ENCODE peak calls at places on chromosomes 11 and 22, in ten cellular contexts. One of them, this sample, is unnamed.
A peak's percentile ranks its signal among the peaks of the same experiment; 100 is the strongest.

GRCh38 chr11:126716456-126717083 is 284.0 kb downstream of the KIRREL3 start:
- DNase-seq in breast epithelium: no peak
- DNase-seq in retinal pigment epithelial cell: no peak
- DNase-seq in CD8-positive, alpha-beta T cell: no peak
- DNase-seq in GM12878: no peak
- DNase-seq in tibial artery: no peak
- DNase-seq in fibroblast of lung: peak; percentile 13
- DNase-seq in psoas muscle: no peak
- DNase-seq in spleen: no peak
- DNase-seq in suprapubic skin: no peak
- DNase-seq in this sample: no peak

GRCh38 chr11:77677138-77677537 is 39.5 kb upstream of the CLNS1A start:
- DNase-seq in breast epithelium: no peak
- DNase-seq in retinal pigment epithelial cell: no peak
- DNase-seq in CD8-positive, alpha-beta T cell: no peak
- DNase-seq in GM12878: no peak
- DNase-seq in tibial artery: no peak
- DNase-seq in fibroblast of lung: no peak
- DNase-seq in psoas muscle: no peak
- DNase-seq in spleen: no peak
- DNase-seq in suprapubic skin: no peak
- DNase-seq in this sample: no peak

GRCh38 chr22:47178339-47178738 is 415.9 kb downstream of the TBC1D22A start:
- DNase-seq in breast epithelium: no peak
- DNase-seq in retinal pigment epithelial cell: no peak
- DNase-seq in CD8-positive, alpha-beta T cell: no peak
- DNase-seq in GM12878: no peak
- DNase-seq in tibial artery: no peak
- DNase-seq in fibroblast of lung: no peak
- DNase-seq in psoas muscle: no peak
- DNase-seq in spleen: peak; percentile 16
- DNase-seq in suprapubic skin: peak; percentile 11
- DNase-seq in this sample: no peak

GRCh38 chr11:83047515-83048225 is 24.0 kb downstream of the RAB30 start:
- DNase-seq in breast epithelium: no peak
- DNase-seq in retinal pigment epithelial cell: no peak
- DNase-seq in CD8-positive, alpha-beta T cell: no peak
- DNase-seq in GM12878: no peak
- DNase-seq in tibial artery: no peak
- DNase-seq in fibroblast of lung: peak; percentile 40
- DNase-seq in psoas muscle: no peak
- DNase-seq in spleen: no peak
- DNase-seq in suprapubic skin: no peak
- DNase-seq in this sample: no peak

GRCh38 chr11:95392644-95393043 is 161.6 kb upstream of the SESN3 start:
- DNase-seq in breast epithelium: no peak
- DNase-seq in retinal pigment epithelial cell: no peak
- DNase-seq in CD8-positive, alpha-beta T cell: no peak
- DNase-seq in GM12878: no peak
- DNase-seq in tibial artery: no peak
- DNase-seq in fibroblast of lung: no peak
- DNase-seq in psoas muscle: no peak
- DNase-seq in spleen: no peak
- DNase-seq in suprapubic skin: no peak
- DNase-seq in this sample: no peak

GRCh38 chr11:5232150-5232549 is 2.1 kb downstream of the HBD start:
- DNase-seq in breast epithelium: no peak
- DNase-seq in retinal pigment epithelial cell: no peak
- DNase-seq in CD8-positive, alpha-beta T cell: no peak
- DNase-seq in GM12878: no peak
- DNase-seq in tibial artery: no peak
- DNase-seq in fibroblast of lung: no peak
- DNase-seq in psoas muscle: no peak
- DNase-seq in spleen: no peak
- DNase-seq in suprapubic skin: no peak
- DNase-seq in this sample: no peak

GRCh38 chr11:11129118-11129517 is 223.9 kb downstream of the CSNK2A3 start:
- DNase-seq in breast epithelium: no peak
- DNase-seq in retinal pigment epithelial cell: no peak
- DNase-seq in CD8-positive, alpha-beta T cell: no peak
- DNase-seq in GM12878: no peak
- DNase-seq in tibial artery: no peak
- DNase-seq in fibroblast of lung: no peak
- DNase-seq in psoas muscle: no peak
- DNase-seq in spleen: no peak
- DNase-seq in suprapubic skin: no peak
- DNase-seq in this sample: no peak

GRCh38 chr11:8263109-8263768 is 439 bp downstream of the LMO1 start:
- DNase-seq in breast epithelium: peak; percentile 47
- DNase-seq in retinal pigment epithelial cell: no peak
- DNase-seq in CD8-positive, alpha-beta T cell: no peak
- DNase-seq in GM12878: no peak
- DNase-seq in tibial artery: peak; percentile 58
- DNase-seq in fibroblast of lung: peak; percentile 25
- DNase-seq in psoas muscle: no peak
- DNase-seq in spleen: peak; percentile 76
- DNase-seq in suprapubic skin: peak; percentile 58
- DNase-seq in this sample: no peak

GRCh38 chr11:64763804-64764611 is 4.2 kb upstream of the PYGM start:
- DNase-seq in breast epithelium: peak; percentile 37
- DNase-seq in retinal pigment epithelial cell: no peak
- DNase-seq in CD8-positive, alpha-beta T cell: peak; percentile 85
- DNase-seq in GM12878: no peak
- DNase-seq in tibial artery: peak; percentile 63
- DNase-seq in fibroblast of lung: no peak
- DNase-seq in psoas muscle: no peak
- DNase-seq in spleen: peak; percentile 88
- DNase-seq in suprapubic skin: no peak
- DNase-seq in this sample: no peak

GRCh38 chr11:110713469-110713776 is 1.2 kb upstream of the ARHGAP20 start:
- DNase-seq in breast epithelium: no peak
- DNase-seq in retinal pigment epithelial cell: no peak
- DNase-seq in CD8-positive, alpha-beta T cell: no peak
- DNase-seq in GM12878: no peak
- DNase-seq in tibial artery: no peak
- DNase-seq in fibroblast of lung: no peak
- DNase-seq in psoas muscle: no peak
- DNase-seq in spleen: no peak
- DNase-seq in suprapubic skin: no peak
- DNase-seq in this sample: no peak
- H3K4me3 ChIP-seq in breast epithelium: peak overlapping the region; percentile 62
- H3K4me3 ChIP-seq in retinal pigment epithelial cell: peak overlapping the region; percentile 58
- H3K4me3 ChIP-seq in CD8-positive, alpha-beta T cell: no peak overlapping the region
- H3K4me3 ChIP-seq in GM12878: no peak overlapping the region
- H3K4me3 ChIP-seq in tibial artery: peak overlapping the region; percentile 60
- H3K4me3 ChIP-seq in fibroblast of lung: no peak overlapping the region
- H3K4me3 ChIP-seq in psoas muscle: peak overlapping the region; percentile 85
- H3K4me3 ChIP-seq in spleen: peak overlapping the region; percentile 47
- H3K4me3 ChIP-seq in suprapubic skin: peak overlapping the region; percentile 78
- H3K4me3 ChIP-seq in this sample: no peak overlapping the region

DNA sequence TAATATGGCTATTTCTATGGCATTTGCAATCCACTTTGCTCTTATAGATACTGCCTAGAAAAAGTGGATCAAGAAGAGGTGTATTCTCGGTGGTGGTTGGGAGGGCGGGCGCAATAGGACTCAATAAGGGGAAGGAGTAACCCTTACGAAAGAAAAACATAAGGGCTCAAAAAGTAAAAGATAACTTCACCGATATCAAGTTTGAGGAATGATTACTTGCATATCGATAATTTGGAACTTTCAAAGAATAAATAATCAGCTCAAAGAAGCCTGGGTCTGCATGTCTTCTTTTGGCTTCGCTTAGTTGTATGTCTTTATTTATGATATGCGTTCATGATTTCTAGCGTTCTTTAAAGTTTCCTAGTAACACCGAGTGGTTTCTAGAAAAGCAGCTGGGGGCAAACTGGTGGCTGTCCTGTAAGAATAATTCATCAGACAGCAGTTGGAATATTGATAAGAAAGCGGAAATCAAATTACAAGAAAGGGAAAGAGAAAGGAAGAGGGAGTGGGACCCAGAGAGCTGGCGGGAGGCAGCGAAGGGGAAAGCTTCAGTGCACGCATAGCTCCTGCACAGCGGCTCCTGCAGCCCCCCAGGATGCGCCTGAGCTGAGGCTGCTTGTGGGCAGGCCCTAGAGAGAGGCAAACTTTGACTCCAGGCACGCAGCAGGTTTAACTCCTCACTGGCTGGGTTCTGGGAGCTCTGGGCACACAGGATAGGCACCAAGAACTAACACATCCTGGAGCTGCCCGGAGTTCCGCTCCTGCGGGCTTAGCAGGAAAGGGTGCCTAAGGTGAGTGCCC is 9.1 kb upstream of the FLI1 start:
- DNase-seq in breast epithelium: no peak
- DNase-seq in retinal pigment epithelial cell: no peak
- DNase-seq in CD8-positive, alpha-beta T cell: no peak
- DNase-seq in GM12878: no peak
- DNase-seq in tibial artery: no peak
- DNase-seq in fibroblast of lung: no peak
- DNase-seq in psoas muscle: no peak
- DNase-seq in spleen: peak; percentile 81
- DNase-seq in suprapubic skin: no peak
- DNase-seq in this sample: no peak
- H3K4me3 ChIP-seq in breast epithelium: no peak overlapping the region
- H3K4me3 ChIP-seq in retinal pigment epithelial cell: peak overlapping the region; percentile 6
- H3K4me3 ChIP-seq in CD8-positive, alpha-beta T cell: no peak overlapping the region
- H3K4me3 ChIP-seq in GM12878: peak overlapping the region; percentile 29
- H3K4me3 ChIP-seq in tibial artery: no peak overlapping the region
- H3K4me3 ChIP-seq in fibroblast of lung: no peak overlapping the region
- H3K4me3 ChIP-seq in psoas muscle: peak overlapping the region; percentile 30
- H3K4me3 ChIP-seq in spleen: peak overlapping the region; percentile 26
- H3K4me3 ChIP-seq in suprapubic skin: peak overlapping the region; percentile 28
- H3K4me3 ChIP-seq in this sample: no peak overlapping the region

DNA sequence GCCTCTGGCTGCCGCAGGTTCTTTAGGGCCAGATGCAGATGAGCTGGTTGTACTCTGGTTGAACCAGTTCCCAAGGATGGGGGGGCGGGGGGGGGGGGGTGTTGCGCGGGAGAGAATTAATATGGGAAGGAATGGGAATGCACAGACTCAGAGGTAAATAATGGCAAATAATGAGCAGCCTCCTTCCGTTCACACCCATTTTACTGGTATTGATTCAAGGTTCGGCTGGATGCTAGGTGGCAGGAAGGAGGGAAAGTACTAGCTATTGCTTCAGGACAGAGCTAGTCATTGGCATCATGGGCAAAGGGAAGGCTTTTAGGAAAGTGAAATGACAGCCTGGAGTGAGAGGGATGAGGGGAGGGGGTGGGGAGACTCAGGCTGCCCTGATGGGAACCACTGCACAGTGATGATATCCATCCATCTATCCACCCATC is at the start of gene VSTM5:
- DNase-seq in breast epithelium: no peak
- DNase-seq in retinal pigment epithelial cell: no peak
- DNase-seq in CD8-positive, alpha-beta T cell: no peak
- DNase-seq in GM12878: no peak
- DNase-seq in tibial artery: no peak
- DNase-seq in fibroblast of lung: no peak
- DNase-seq in psoas muscle: no peak
- DNase-seq in spleen: no peak
- DNase-seq in suprapubic skin: no peak
- DNase-seq in this sample: no peak
- H3K4me3 ChIP-seq in breast epithelium: peak within 1 kb of the TSS; percentile 60
- H3K4me3 ChIP-seq in retinal pigment epithelial cell: peak within 1 kb of the TSS; percentile 34
- H3K4me3 ChIP-seq in CD8-positive, alpha-beta T cell: no peak within 1 kb of the TSS
- H3K4me3 ChIP-seq in GM12878: no peak within 1 kb of the TSS
- H3K4me3 ChIP-seq in tibial artery: peak within 1 kb of the TSS; percentile 49
- H3K4me3 ChIP-seq in fibroblast of lung: peak within 1 kb of the TSS; percentile 6
- H3K4me3 ChIP-seq in psoas muscle: peak within 1 kb of the TSS; percentile 62
- H3K4me3 ChIP-seq in spleen: peak within 1 kb of the TSS; percentile 33
- H3K4me3 ChIP-seq in suprapubic skin: peak within 1 kb of the TSS; percentile 54
- H3K4me3 ChIP-seq in this sample: peak within 1 kb of the TSS; percentile 39

GRCh38 chr11:43737194-43737575 is 56.6 kb downstream of the HSD17B12 start:
- DNase-seq in breast epithelium: no peak
- DNase-seq in retinal pigment epithelial cell: no peak
- DNase-seq in CD8-positive, alpha-beta T cell: no peak
- DNase-seq in GM12878: no peak
- DNase-seq in tibial artery: no peak
- DNase-seq in fibroblast of lung: peak; percentile 5
- DNase-seq in psoas muscle: no peak
- DNase-seq in spleen: no peak
- DNase-seq in suprapubic skin: no peak
- DNase-seq in this sample: no peak

GRCh38 chr11:43735115-43735514 is 54.6 kb downstream of the HSD17B12 start:
- DNase-seq in breast epithelium: no peak
- DNase-seq in retinal pigment epithelial cell: no peak
- DNase-seq in CD8-positive, alpha-beta T cell: no peak
- DNase-seq in GM12878: no peak
- DNase-seq in tibial artery: no peak
- DNase-seq in fibroblast of lung: no peak
- DNase-seq in psoas muscle: no peak
- DNase-seq in spleen: no peak
- DNase-seq in suprapubic skin: no peak
- DNase-seq in this sample: no peak

GRCh38 chr11:43735931-43736330 is 55.4 kb downstream of the HSD17B12 start:
- DNase-seq in breast epithelium: no peak
- DNase-seq in retinal pigment epithelial cell: no peak
- DNase-seq in CD8-positive, alpha-beta T cell: no peak
- DNase-seq in GM12878: no peak
- DNase-seq in tibial artery: no peak
- DNase-seq in fibroblast of lung: peak; percentile 78
- DNase-seq in psoas muscle: no peak
- DNase-seq in spleen: no peak
- DNase-seq in suprapubic skin: no peak
- DNase-seq in this sample: no peak

GRCh38 chr11:43736502-43737193 is 56.1 kb downstream of the HSD17B12 start:
- DNase-seq in breast epithelium: no peak
- DNase-seq in retinal pigment epithelial cell: peak; percentile 76
- DNase-seq in CD8-positive, alpha-beta T cell: no peak
- DNase-seq in GM12878: no peak
- DNase-seq in tibial artery: no peak
- DNase-seq in fibroblast of lung: peak; percentile 82
- DNase-seq in psoas muscle: no peak
- DNase-seq in spleen: no peak
- DNase-seq in suprapubic skin: no peak
- DNase-seq in this sample: no peak

DNA sequence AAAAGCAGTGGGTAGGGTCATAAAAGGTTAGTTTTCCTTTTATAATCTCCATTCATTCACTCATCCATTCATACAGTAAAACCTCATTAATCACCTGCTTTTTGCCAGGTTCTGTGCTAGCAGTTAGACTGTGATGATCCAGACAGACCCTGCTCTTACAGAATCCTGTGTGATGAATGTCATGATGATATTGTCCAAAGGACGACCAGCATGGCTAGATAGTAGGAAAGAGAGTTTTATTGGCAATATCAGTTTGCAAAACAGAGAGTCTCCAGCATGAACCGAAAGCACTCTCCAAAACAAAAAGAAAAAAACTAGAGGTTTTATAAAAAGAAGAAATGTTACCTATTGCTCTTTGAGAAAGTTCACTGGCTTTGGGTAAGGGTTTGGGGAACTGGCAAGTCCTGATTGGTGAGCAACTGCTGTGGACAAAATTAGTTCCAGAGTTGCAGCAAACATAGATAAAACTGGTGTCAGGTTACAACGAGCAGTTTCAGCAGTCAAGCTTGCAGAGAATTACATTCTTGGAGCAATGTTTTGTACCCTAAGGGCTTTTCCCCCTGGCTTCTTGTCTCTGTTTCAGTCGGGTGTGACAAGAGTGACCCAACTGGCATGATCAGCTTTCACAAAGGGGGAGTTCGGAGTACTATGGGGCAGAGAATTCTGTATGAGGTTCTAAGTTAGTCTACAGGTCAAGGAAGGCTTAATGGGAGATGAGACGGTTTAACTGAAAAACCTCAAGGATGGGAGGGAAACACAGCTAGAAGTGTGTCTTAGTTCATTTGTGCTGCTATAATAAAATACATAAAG is 58.3 kb downstream of the HSD17B12 start:
- DNase-seq in breast epithelium: no peak
- DNase-seq in retinal pigment epithelial cell: peak; percentile 48
- DNase-seq in CD8-positive, alpha-beta T cell: no peak
- DNase-seq in GM12878: no peak
- DNase-seq in tibial artery: no peak
- DNase-seq in fibroblast of lung: peak; percentile 91
- DNase-seq in psoas muscle: no peak
- DNase-seq in spleen: no peak
- DNase-seq in suprapubic skin: no peak
- DNase-seq in this sample: peak; percentile 48
- H3K4me3 ChIP-seq in breast epithelium: no peak overlapping the region
- H3K4me3 ChIP-seq in retinal pigment epithelial cell: no peak overlapping the region
- H3K4me3 ChIP-seq in CD8-positive, alpha-beta T cell: no peak overlapping the region
- H3K4me3 ChIP-seq in GM12878: no peak overlapping the region
- H3K4me3 ChIP-seq in tibial artery: no peak overlapping the region
- H3K4me3 ChIP-seq in fibroblast of lung: no peak overlapping the region
- H3K4me3 ChIP-seq in psoas muscle: no peak overlapping the region
- H3K4me3 ChIP-seq in spleen: no peak overlapping the region
- H3K4me3 ChIP-seq in suprapubic skin: no peak overlapping the region
- H3K4me3 ChIP-seq in this sample: no peak overlapping the region